ENCODE peak calls at places on chromosomes 4 and X, in ten cellular contexts. Z is osteocyte; E is uterus; K is upper lobe of left lung; F is upper lobe of right lung; H is heart left ventricle; P is naive thymus-derived CD4-positive, alpha-beta T cell; G is CD8-positive, alpha-beta memory T cell; O is effector memory CD8-positive, alpha-beta T cell; Y is ecto neural progenitor cell. S is an unnamed sample.

GRCh38 chr4:89307185-89307445 is 485 bp downstream of the GPRIN3 start:
- DNase-seq in Z (no peak), E (no peak), K (no peak), F (no peak), H (no peak), P (no peak), G (no peak), O (no peak), Y (no peak), S (no peak)

GRCh38 chrX:54788446-54788845 is 9.6 kb downstream of the ITIH6 start:
- DNase-seq in Z (no peak), E (no peak), K (no peak), F (no peak), H (no peak), P (no peak), G (no peak), O (no peak), Y (no peak), S (no peak)

GRCh38 chr4:13527983-13528822 is 16.1 kb downstream of the NKX3-2 start:
- DNase-seq in Z (peak), E (no peak), K (no peak), F (no peak), H (no peak), P (no peak), G (no peak), O (no peak), Y (no peak), S (no peak)

GRCh38 chr4:18440527-18441215 is 419.1 kb upstream of the LCORL start:
- DNase-seq in Z (no peak), E (no peak), K (no peak), F (no peak), H (no peak), P (no peak), G (no peak), O (no peak), Y (no peak), S (no peak)

GRCh38 chr4:115113382-115114106 is at the start of gene NDST4:
- DNase-seq in Z (no peak), E (no peak), K (no peak), F (no peak), H (no peak), P (no peak), G (no peak), O (no peak), Y (peak), S (no peak)

GRCh38 chrX:101450052-101450451 is 35.2 kb upstream of the ARMCX4 start:
- DNase-seq in Z (no peak), E (no peak), K (no peak), F (no peak), H (no peak), P (no peak), G (no peak), O (no peak), Y (no peak), S (no peak)

GRCh38 chr4:173386751-173387150 is 12.2 kb downstream of the SCRG1 start:
- DNase-seq in Z (no peak), E (no peak), K (no peak), F (no peak), H (no peak), P (no peak), G (no peak), O (no peak), Y (no peak), S (no peak)

GRCh38 chr4:155578726-155579385 is 87.8 kb upstream of the GUCY1A1 start:
- DNase-seq in Z (no peak), E (no peak), K (no peak), F (no peak), H (no peak), P (no peak), G (no peak), O (no peak), Y (no peak), S (no peak)

GRCh38 chr4:182142146-182143085 is 100.8 kb upstream of the TENM3 start:
- DNase-seq in Z (no peak), E (peak), K (no peak), F (no peak), H (no peak), P (no peak), G (no peak), O (no peak), Y (peak), S (no peak)

GRCh38 chr4:108540536-108540935 is 79.8 kb upstream of the RPL34 start:
- DNase-seq in Z (no peak), E (no peak), K (no peak), F (no peak), H (no peak), P (no peak), G (no peak), O (no peak), Y (no peak), S (no peak)

GRCh38 chr4:8252301-8253173 is 17.0 kb upstream of the HTRA3 start:
- DNase-seq in Z (no peak), E (no peak), K (no peak), F (no peak), H (no peak), P (no peak), G (no peak), O (no peak), Y (no peak), S (no peak)

GRCh38 chrX:74449322-74449936 is 28.1 kb downstream of the SLC16A2 start:
- DNase-seq in Z (no peak), E (no peak), K (no peak), F (no peak), H (no peak), P (peak), G (peak), O (peak), Y (no peak), S (no peak)

GRCh38 chr4:33494150-33494549 is 2750.2 kb downstream of the ARAP2 start:
- DNase-seq in Z (no peak), E (no peak), K (no peak), F (no peak), H (no peak), P (no peak), G (no peak), O (no peak), Y (no peak), S (no peak)